ENCODE peak calls at places on chromosomes 6 and 20, in ten cellular contexts. One of them, this sample, is unnamed.

GRCh38 chr6:113860165-113860955 is 3.2 kb downstream of the MARCKS start:
- DNase-seq in heart left ventricle: peak; percentile 41
- DNase-seq in CD8-positive, alpha-beta T cell: no peak
- DNase-seq in Peyer's patch: no peak
- DNase-seq in lung: no peak
- DNase-seq in pancreas: peak; percentile 53
- DNase-seq in left ventricle myocardium inferior: peak; percentile 29
- DNase-seq in right atrium auricular region: peak; percentile 62
- DNase-seq in lower lobe of right lung: no peak
- DNase-seq in cardiac muscle cell: peak; percentile 8
- DNase-seq in this sample: peak; percentile 63

GRCh38 chr20:25014816-25015215 is 22.3 kb upstream of the APMAP start:
- DNase-seq in pancreas: peak; percentile 14
- DNase-seq in Peyer's patch: peak; percentile 37
- DNase-seq in cardiac muscle cell: no peak
- DNase-seq in lower lobe of right lung: no peak
- DNase-seq in left ventricle myocardium inferior: no peak
- DNase-seq in lung: no peak
- DNase-seq in heart left ventricle: no peak
- DNase-seq in right atrium auricular region: no peak
- DNase-seq in CD8-positive, alpha-beta T cell: no peak
- DNase-seq in this sample: no peak

GRCh38 chr20:41894255-41894963 is 276.2 kb upstream of the CHD6 start:
- DNase-seq in CD8-positive, alpha-beta T cell: no peak
- DNase-seq in right atrium auricular region: no peak
- DNase-seq in lung: no peak
- DNase-seq in left ventricle myocardium inferior: no peak
- DNase-seq in Peyer's patch: no peak
- DNase-seq in cardiac muscle cell: no peak
- DNase-seq in pancreas: no peak
- DNase-seq in lower lobe of right lung: no peak
- DNase-seq in heart left ventricle: no peak
- DNase-seq in this sample: no peak

GRCh38 chr20:45019764-45020126 is 53.4 kb downstream of the STK4 start:
- DNase-seq in Peyer's patch: no peak
- DNase-seq in pancreas: no peak
- DNase-seq in lung: no peak
- DNase-seq in heart left ventricle: no peak
- DNase-seq in left ventricle myocardium inferior: no peak
- DNase-seq in right atrium auricular region: no peak
- DNase-seq in lower lobe of right lung: no peak
- DNase-seq in CD8-positive, alpha-beta T cell: no peak
- DNase-seq in cardiac muscle cell: peak; percentile 3
- DNase-seq in this sample: no peak

GRCh38 chr20:4869290-4870193 is 131.8 kb downstream of the SLC23A2 start:
- DNase-seq in right atrium auricular region: no peak
- DNase-seq in left ventricle myocardium inferior: no peak
- DNase-seq in heart left ventricle: no peak
- DNase-seq in pancreas: no peak
- DNase-seq in cardiac muscle cell: no peak
- DNase-seq in lung: no peak
- DNase-seq in Peyer's patch: no peak
- DNase-seq in CD8-positive, alpha-beta T cell: no peak
- DNase-seq in lower lobe of right lung: no peak
- DNase-seq in this sample: no peak

GRCh38 chr6:35302604-35303218 is 5.1 kb downstream of the DEF6 start:
- DNase-seq in lower lobe of right lung: peak; percentile 73
- DNase-seq in pancreas: peak; percentile 52
- DNase-seq in Peyer's patch: peak; percentile 74
- DNase-seq in left ventricle myocardium inferior: peak; percentile 33
- DNase-seq in CD8-positive, alpha-beta T cell: peak; percentile 84
- DNase-seq in heart left ventricle: peak; percentile 57
- DNase-seq in cardiac muscle cell: peak; percentile 46
- DNase-seq in right atrium auricular region: no peak
- DNase-seq in lung: peak; percentile 57
- DNase-seq in this sample: peak; percentile 36

GRCh38 chr20:32452776-32453466 is 94.8 kb downstream of the ASXL1 start:
- DNase-seq in left ventricle myocardium inferior: no peak
- DNase-seq in cardiac muscle cell: no peak
- DNase-seq in CD8-positive, alpha-beta T cell: no peak
- DNase-seq in lower lobe of right lung: no peak
- DNase-seq in heart left ventricle: peak; percentile 24
- DNase-seq in Peyer's patch: no peak
- DNase-seq in pancreas: no peak
- DNase-seq in lung: no peak
- DNase-seq in right atrium auricular region: no peak
- DNase-seq in this sample: no peak

GRCh38 chr6:16770701-16771569 is 9.7 kb upstream of the ATXN1 start:
- DNase-seq in cardiac muscle cell: peak; percentile 81
- DNase-seq in right atrium auricular region: peak; percentile 81
- DNase-seq in CD8-positive, alpha-beta T cell: peak; percentile 78
- DNase-seq in lower lobe of right lung: peak; percentile 88
- DNase-seq in pancreas: peak; percentile 76
- DNase-seq in heart left ventricle: peak; percentile 84
- DNase-seq in Peyer's patch: peak; percentile 85
- DNase-seq in lung: peak; percentile 77
- DNase-seq in left ventricle myocardium inferior: peak; percentile 80
- DNase-seq in this sample: peak; percentile 76

GRCh38 chr20:23889775-23890187 is 10.2 kb upstream of the CST5 start:
- DNase-seq in right atrium auricular region: no peak
- DNase-seq in Peyer's patch: no peak
- DNase-seq in CD8-positive, alpha-beta T cell: peak; percentile 58
- DNase-seq in pancreas: peak; percentile 49
- DNase-seq in lung: peak; percentile 76
- DNase-seq in left ventricle myocardium inferior: peak; percentile 28
- DNase-seq in cardiac muscle cell: peak; percentile 76
- DNase-seq in lower lobe of right lung: no peak
- DNase-seq in heart left ventricle: no peak
- DNase-seq in this sample: peak; percentile 16

GRCh38 chr6:158834675-158835385 is 15.7 kb upstream of the EZR start:
- DNase-seq in Peyer's patch: no peak
- DNase-seq in CD8-positive, alpha-beta T cell: no peak
- DNase-seq in right atrium auricular region: no peak
- DNase-seq in lung: no peak
- DNase-seq in pancreas: no peak
- DNase-seq in left ventricle myocardium inferior: no peak
- DNase-seq in cardiac muscle cell: no peak
- DNase-seq in lower lobe of right lung: no peak
- DNase-seq in heart left ventricle: no peak
- DNase-seq in this sample: no peak

GRCh38 chr6:35497571-35498406 is 910 bp upstream of the TEAD3 start:
- DNase-seq in heart left ventricle: peak; percentile 90
- DNase-seq in left ventricle myocardium inferior: peak; percentile 83
- DNase-seq in pancreas: peak; percentile 49
- DNase-seq in lung: peak; percentile 65
- DNase-seq in Peyer's patch: peak; percentile 72
- DNase-seq in cardiac muscle cell: peak; percentile 66
- DNase-seq in lower lobe of right lung: peak; percentile 77
- DNase-seq in CD8-positive, alpha-beta T cell: peak; percentile 35
- DNase-seq in right atrium auricular region: no peak
- DNase-seq in this sample: peak; percentile 82

GRCh38 chr6:71419217-71419953 is 130.8 kb downstream of the OGFRL1 start:
- DNase-seq in CD8-positive, alpha-beta T cell: no peak
- DNase-seq in cardiac muscle cell: peak; percentile 34
- DNase-seq in lower lobe of right lung: no peak
- DNase-seq in pancreas: peak; percentile 21
- DNase-seq in heart left ventricle: no peak
- DNase-seq in left ventricle myocardium inferior: peak; percentile 26
- DNase-seq in lung: no peak
- DNase-seq in right atrium auricular region: no peak
- DNase-seq in Peyer's patch: no peak
- DNase-seq in this sample: peak; percentile 21

GRCh38 chr20:58481541-58482021 is 33.6 kb downstream of the APCDD1L start:
- DNase-seq in Peyer's patch: no peak
- DNase-seq in pancreas: no peak
- DNase-seq in CD8-positive, alpha-beta T cell: peak; percentile 51
- DNase-seq in cardiac muscle cell: peak; percentile 44
- DNase-seq in lower lobe of right lung: no peak
- DNase-seq in heart left ventricle: no peak
- DNase-seq in left ventricle myocardium inferior: no peak
- DNase-seq in lung: peak; percentile 54
- DNase-seq in right atrium auricular region: no peak
- DNase-seq in this sample: peak; percentile 38

GRCh38 chr20:56400001-56400640 is 7.7 kb downstream of the CSTF1 start:
- DNase-seq in lung: peak; percentile 52
- DNase-seq in CD8-positive, alpha-beta T cell: peak; percentile 76
- DNase-seq in right atrium auricular region: peak; percentile 70
- DNase-seq in Peyer's patch: no peak
- DNase-seq in left ventricle myocardium inferior: no peak
- DNase-seq in cardiac muscle cell: peak; percentile 74
- DNase-seq in pancreas: peak; percentile 29
- DNase-seq in lower lobe of right lung: no peak
- DNase-seq in heart left ventricle: no peak
- DNase-seq in this sample: no peak

DNA sequence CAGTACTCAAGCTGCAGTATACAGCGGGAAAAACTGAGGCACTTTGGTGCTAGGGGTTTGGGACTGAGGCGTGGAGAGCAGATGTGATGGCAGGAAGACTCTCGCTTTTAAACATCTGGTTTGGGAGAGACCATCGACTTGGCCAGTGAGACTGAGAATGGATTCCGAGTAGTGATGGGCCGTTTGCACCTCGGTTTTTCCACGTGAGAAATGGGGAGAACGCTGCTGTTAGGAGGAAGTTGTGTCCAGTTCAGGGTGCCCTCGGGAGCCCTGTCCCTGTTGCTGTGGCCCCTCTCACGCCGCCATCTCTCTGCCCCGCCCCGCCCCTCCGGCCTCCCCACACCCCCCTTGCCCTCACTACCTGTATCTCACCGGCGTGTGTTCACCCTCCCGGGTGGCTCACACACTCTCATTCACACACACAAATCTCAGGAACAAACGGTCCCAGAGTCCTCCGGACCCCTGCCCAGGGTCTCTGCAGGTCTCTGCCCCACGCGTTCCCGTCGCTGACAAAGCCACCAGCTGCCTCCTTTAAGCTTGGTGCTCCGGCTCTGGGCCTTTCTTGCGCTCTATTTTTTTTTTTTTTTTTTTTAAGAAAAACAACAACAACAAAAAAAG is 2.7 kb downstream of the SOX12 start:
- DNase-seq in heart left ventricle: no peak
- DNase-seq in CD8-positive, alpha-beta T cell: no peak
- DNase-seq in left ventricle myocardium inferior: no peak
- DNase-seq in pancreas: no peak
- DNase-seq in cardiac muscle cell: no peak
- DNase-seq in Peyer's patch: no peak
- DNase-seq in lower lobe of right lung: no peak
- DNase-seq in lung: no peak
- DNase-seq in right atrium auricular region: no peak
- DNase-seq in this sample: no peak
- TF ChIP-seq CTCF in heart left ventricle: no peak
- TF ChIP-seq CTCF in CD8-positive, alpha-beta T cell: no peak
- TF ChIP-seq CTCF in left ventricle myocardium inferior: no peak
- TF ChIP-seq CTCF in pancreas: no peak
- TF ChIP-seq CTCF in cardiac muscle cell: no peak
- TF ChIP-seq CTCF in Peyer's patch: no peak
- TF ChIP-seq CTCF in lower lobe of right lung: no peak
- TF ChIP-seq CTCF in lung: no peak
- TF ChIP-seq CTCF in right atrium auricular region: no peak
- TF ChIP-seq CTCF in this sample: no peak

DNA sequence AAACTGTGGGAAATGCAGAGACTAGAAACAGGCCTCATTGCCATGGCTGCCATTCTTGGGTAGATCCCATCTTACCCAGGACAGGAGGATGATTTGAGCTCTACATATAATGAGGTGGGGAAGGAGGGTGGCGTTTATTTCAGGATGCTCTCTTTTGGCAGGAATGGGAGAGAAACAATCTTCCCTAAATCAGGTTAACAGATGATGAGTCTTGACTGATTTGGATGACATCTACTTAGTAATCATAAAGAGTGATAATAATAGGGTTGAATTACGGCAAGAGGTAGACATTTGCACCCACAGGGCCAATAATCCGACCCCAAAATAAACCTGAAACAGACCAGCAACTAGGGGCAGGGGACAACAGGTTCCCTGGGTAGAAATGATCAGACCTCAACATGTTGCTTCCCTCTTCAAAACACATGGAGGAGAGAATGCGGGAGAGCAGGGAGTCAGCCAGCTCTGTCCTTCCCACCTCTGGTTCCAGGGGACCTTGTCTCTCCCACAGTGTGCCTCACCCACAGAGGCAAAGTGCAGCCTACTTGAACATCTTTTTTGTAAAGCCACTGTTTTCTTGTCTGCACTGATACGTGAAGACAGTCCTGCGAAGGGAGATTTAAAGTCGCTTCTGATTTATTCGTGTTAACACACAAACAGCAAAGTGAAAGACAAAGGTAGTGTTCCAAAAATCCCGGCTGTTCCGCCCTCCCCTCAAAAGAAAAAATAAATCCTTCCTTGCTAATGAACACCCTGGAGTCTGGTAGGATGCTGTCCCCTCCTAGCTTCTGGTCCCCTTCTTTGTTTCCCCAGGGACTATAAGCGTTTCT is 3.9 kb downstream of the FOXQ1 start:
- DNase-seq in heart left ventricle: no peak
- DNase-seq in cardiac muscle cell: no peak
- DNase-seq in right atrium auricular region: no peak
- DNase-seq in lung: no peak
- DNase-seq in Peyer's patch: no peak
- DNase-seq in lower lobe of right lung: no peak
- DNase-seq in CD8-positive, alpha-beta T cell: no peak
- DNase-seq in pancreas: no peak
- DNase-seq in left ventricle myocardium inferior: no peak
- DNase-seq in this sample: no peak
- H3K27me3 ChIP-seq in heart left ventricle: peaks cover 39% of the 10 kb centered on the region
- H3K27me3 ChIP-seq in cardiac muscle cell: peaks cover 71% of the 10 kb centered on the region
- H3K27me3 ChIP-seq in right atrium auricular region: peaks cover 19% of the 10 kb centered on the region
- H3K27me3 ChIP-seq in lung: no peaks in the 10 kb centered on the region
- H3K27me3 ChIP-seq in Peyer's patch: no peaks in the 10 kb centered on the region
- H3K27me3 ChIP-seq in lower lobe of right lung: peaks cover 45% of the 10 kb centered on the region
- H3K27me3 ChIP-seq in CD8-positive, alpha-beta T cell: no peaks in the 10 kb centered on the region
- H3K27me3 ChIP-seq in pancreas: peaks cover 7% of the 10 kb centered on the region
- H3K27me3 ChIP-seq in left ventricle myocardium inferior: peaks cover 67% of the 10 kb centered on the region
- H3K27me3 ChIP-seq in this sample: peaks cover 52% of the 10 kb centered on the region

GRCh38 chr6:32192608-32193039 is at the start of gene GPSM3:
- DNase-seq in Peyer's patch: peak; percentile 70
- DNase-seq in left ventricle myocardium inferior: peak; percentile 73
- DNase-seq in heart left ventricle: peak; percentile 72
- DNase-seq in cardiac muscle cell: no peak
- DNase-seq in right atrium auricular region: no peak
- DNase-seq in CD8-positive, alpha-beta T cell: peak; percentile 53
- DNase-seq in lower lobe of right lung: peak; percentile 82
- DNase-seq in pancreas: peak; percentile 54
- DNase-seq in lung: no peak
- DNase-seq in this sample: peak; percentile 71
- H3K27ac ChIP-seq in Peyer's patch: peak within 1 kb of the TSS; percentile 98
- H3K27ac ChIP-seq in left ventricle myocardium inferior: peak within 1 kb of the TSS; percentile 98
- H3K27ac ChIP-seq in heart left ventricle: peak within 1 kb of the TSS; percentile 51
- H3K27ac ChIP-seq in cardiac muscle cell: peak within 1 kb of the TSS; percentile 97
- H3K27ac ChIP-seq in right atrium auricular region: peak within 1 kb of the TSS; percentile 99
- H3K27ac ChIP-seq in CD8-positive, alpha-beta T cell: peak within 1 kb of the TSS; percentile 73
- H3K27ac ChIP-seq in lower lobe of right lung: peak within 1 kb of the TSS; percentile 91
- H3K27ac ChIP-seq in pancreas: no peak within 1 kb of the TSS
- H3K27ac ChIP-seq in lung: peak within 1 kb of the TSS; percentile 92
- H3K27ac ChIP-seq in this sample: peak within 1 kb of the TSS; percentile 99

DNA sequence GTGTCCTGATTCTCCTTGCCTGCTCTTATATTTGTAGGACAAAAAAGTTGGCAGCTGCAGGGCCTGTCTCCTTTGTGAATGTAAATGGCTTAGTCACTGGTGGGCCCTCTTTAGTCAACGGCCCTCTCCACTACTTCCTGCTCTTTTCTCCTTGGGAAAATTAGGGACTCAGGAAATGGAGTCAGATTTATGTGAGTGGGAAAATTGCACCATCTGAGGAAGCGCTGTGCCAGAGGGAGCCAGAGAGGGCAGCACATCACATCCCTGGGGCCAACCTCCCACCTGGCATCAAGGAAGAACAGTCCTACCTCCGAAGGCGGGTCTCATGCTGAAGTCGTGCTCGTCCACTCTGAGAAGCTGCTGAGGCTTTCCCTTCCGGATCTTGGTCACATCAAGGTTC is 15.6 kb downstream of the GABRR2 start:
- DNase-seq in lower lobe of right lung: no peak
- DNase-seq in cardiac muscle cell: no peak
- DNase-seq in pancreas: no peak
- DNase-seq in lung: no peak
- DNase-seq in Peyer's patch: no peak
- DNase-seq in CD8-positive, alpha-beta T cell: no peak
- DNase-seq in left ventricle myocardium inferior: no peak
- DNase-seq in right atrium auricular region: no peak
- DNase-seq in heart left ventricle: no peak
- DNase-seq in this sample: no peak
- TF ChIP-seq CTCF in lower lobe of right lung: no peak
- TF ChIP-seq CTCF in cardiac muscle cell: peak; percentile 20
- TF ChIP-seq CTCF in pancreas: no peak
- TF ChIP-seq CTCF in lung: no peak
- TF ChIP-seq CTCF in Peyer's patch: no peak
- TF ChIP-seq CTCF in CD8-positive, alpha-beta T cell: no peak
- TF ChIP-seq CTCF in left ventricle myocardium inferior: no peak
- TF ChIP-seq CTCF in right atrium auricular region: no peak
- TF ChIP-seq CTCF in heart left ventricle: no peak
- TF ChIP-seq CTCF in this sample: no peak

This sample was measured in heart right ventricle.